ENCODE peak calls at places on chromosome 18, in seven cellular contexts. M, N, O, T, B, R and P are unnamed samples.
A peak's percentile ranks its signal among the peaks of the same experiment; 100 is the strongest.

GRCh38 chr18:7711495-7711894 is 144.4 kb downstream of the PTPRM start:
- DNase-seq in M (no peak), T (no peak), B (no peak), O (no peak), N (no peak), R (no peak), P (no peak)

GRCh38 chr18:22465859-22466602 is 48.3 kb upstream of the CTAGE1 start:
- DNase-seq in O (peak; percentile 89), T (peak; percentile 83), R (peak; percentile 94), N (no peak), B (no peak), M (peak; percentile 42), P (no peak)

GRCh38 chr18:51666717-51667320 is 469.3 kb upstream of the MEX3C start:
- DNase-seq in N (no peak), R (peak; percentile 74), B (no peak), O (no peak), M (no peak), T (no peak), P (no peak)

GRCh38 chr18:22827216-22827615 is 105.9 kb upstream of the RBBP8 start:
- DNase-seq in T (no peak), O (no peak), M (no peak), B (no peak), N (no peak), R (no peak), P (no peak)

GRCh38 chr18:13877133-13877532 is 38.2 kb downstream of the MC2R start:
- DNase-seq in O (no peak), T (no peak), B (no peak), R (no peak), M (no peak), N (no peak), P (no peak)

GRCh38 chr18:6741290-6741689 is 11.8 kb downstream of the ARHGAP28 start:
- DNase-seq in T (peak; percentile 98), N (peak; percentile 51), O (peak; percentile 99), M (peak; percentile 44), B (no peak), R (peak; percentile 87), P (no peak)

GRCh38 chr18:64110692-64111480 is 38.0 kb downstream of the LINC00305 start:
- DNase-seq in B (no peak), R (no peak), N (no peak), O (no peak), T (no peak), M (no peak), P (no peak)

GRCh38 chr18:14941792-14942191 is 193.8 kb downstream of the ANKRD30B start:
- DNase-seq in R (no peak), O (no peak), B (no peak), M (no peak), N (peak; percentile 17), T (no peak), P (no peak)

GRCh38 chr18:75247601-75248421 is 37.2 kb downstream of the TSHZ1 start:
- DNase-seq in B (no peak), O (peak; percentile 38), T (no peak), M (no peak), R (peak; percentile 70), N (no peak), P (no peak)

GRCh38 chr18:70132999-70133398 is 72.5 kb downstream of the RTTN start:
- DNase-seq in T (peak; percentile 99), B (no peak), R (peak; percentile 92), O (peak; percentile 94), N (no peak), M (no peak), P (no peak)

GRCh38 chr18:7452331-7452730 is 114.8 kb upstream of the PTPRM start:
- DNase-seq in M (peak; percentile 72), N (no peak), B (no peak), O (no peak), R (peak; percentile 34), T (no peak), P (no peak)